ENCODE peak calls at places on chromosomes 1 and 21, in seven cellular contexts. I is mesendoderm; F is IMR-90; D is neural progenitor cell; W is CD4-positive, alpha-beta T cell; O is SJSA1; P is hepatocyte. Y is an unnamed sample. For H3K27me3, the result is how much of the 10 kb centered on the place peaks cover.

GRCh38 chr1:214316597-214316996 is 35.6 kb downstream of the SMYD2 start:
- DNase-seq in D (peak), W (no peak), F (peak), O (no peak), P (no peak), I (peak), Y (no peak)

GRCh38 chr1:48524892-48525467 is 53.0 kb upstream of the SPATA6 start:
- DNase-seq in P (no peak), I (no peak), F (peak), D (no peak), W (no peak), O (no peak), Y (no peak)

GRCh38 chr1:181091322-181092040 is 3.0 kb downstream of the IER5 start:
- DNase-seq in F (no peak), O (no peak), W (no peak), P (no peak), D (no peak), I (no peak), Y (no peak)

GRCh38 chr1:39409055-39409816 is 82.2 kb upstream of the BMP8A start:
- DNase-seq in O (peak), D (peak), W (no peak), I (peak), F (peak), P (peak), Y (peak)

GRCh38 chr1:29743931-29744330 is 507.6 kb downstream of the PTPRU start:
- DNase-seq in W (no peak), P (no peak), I (no peak), O (no peak), F (no peak), D (no peak), Y (no peak)

GRCh38 chr1:234573711-234574299 is 36.2 kb downstream of the IRF2BP2 start:
- DNase-seq in P (no peak), I (peak), W (no peak), O (peak), D (no peak), F (no peak), Y (peak)

GRCh38 chr1:183989078-183989577 is 48.4 kb downstream of the COLGALT2 start:
- DNase-seq in I (peak), P (peak), F (peak), D (no peak), W (no peak), O (peak), Y (peak)

GRCh38 chr1:222105393-222105737 is 363.5 kb upstream of the DUSP10 start:
- DNase-seq in D (no peak), W (no peak), F (no peak), I (peak), P (peak), O (no peak), Y (no peak)

GRCh38 chr1:8351693-8352470 is 34.0 kb downstream of the SLC45A1 start:
- DNase-seq in P (peak), F (no peak), D (peak), O (no peak), I (peak), W (no peak), Y (peak)

GRCh38 chr1:219582310-219582709 is 30.6 kb downstream of the ZC3H11B start:
- DNase-seq in D (no peak), F (peak), O (no peak), W (no peak), P (no peak), I (no peak), Y (peak)

GRCh38 chr21:15224346-15225086 is 159.7 kb upstream of the NRIP1 start:
- DNase-seq in W (no peak), F (peak), P (no peak), O (no peak), D (no peak), I (no peak), Y (peak)

GRCh38 chr1:78497196-78497595 is 6.4 kb downstream of the PTGFR start:
- DNase-seq in I (no peak), F (no peak), O (no peak), P (no peak), W (no peak), D (no peak), Y (no peak)

GRCh38 chr1:59979551-59980070 is 53.0 kb upstream of the CYP2J2 start:
- DNase-seq in W (no peak), D (no peak), F (no peak), I (no peak), P (no peak), O (no peak), Y (no peak)

GRCh38 chr1:229012823-229013222 is 258.1 kb upstream of the RAB4A start:
- DNase-seq in F (peak), O (no peak), W (no peak), I (no peak), D (no peak), P (no peak), Y (no peak)

GRCh38 chr1:219220945-219221344 is 47.3 kb downstream of the LYPLAL1 start:
- DNase-seq in F (peak), P (no peak), W (no peak), D (no peak), I (peak), O (no peak), Y (no peak)

GRCh38 chr1:172976222-172977041 is 74.3 kb downstream of the TNFSF18 start:
- DNase-seq in F (peak), D (no peak), I (no peak), P (peak), W (no peak), O (peak), Y (peak)

GRCh38 chr1:42418516-42418915 is 37.3 kb downstream of the ZMYND12 start:
- DNase-seq in D (peak), F (no peak), P (no peak), W (no peak), I (peak), O (no peak), Y (no peak)
- H3K27me3 ChIP-seq in D (under half), F (under half), P (under half), W (under half), I (under half), O (under half), Y (under half)

DNA sequence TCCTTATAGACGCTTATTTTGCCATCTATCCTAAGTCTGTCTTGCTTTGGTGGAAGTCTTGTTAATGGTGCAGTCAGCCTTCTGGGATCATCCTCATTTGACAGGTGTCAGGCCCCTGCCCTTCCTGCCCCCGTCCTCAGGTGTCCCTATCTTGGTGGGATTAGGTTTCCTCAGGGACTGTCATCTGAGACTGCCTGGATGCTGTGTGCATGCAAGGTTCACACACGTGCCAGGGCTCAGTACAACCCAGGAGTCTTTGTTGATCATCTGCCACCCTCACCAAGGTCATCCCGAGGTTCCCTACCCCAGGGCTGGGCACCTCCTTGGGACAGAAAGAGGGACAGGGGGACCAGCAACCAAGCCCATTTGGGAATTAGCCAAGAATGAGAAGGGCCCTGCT is 18.0 kb downstream of the PADI2 start:
- DNase-seq in D (no peak), O (no peak), I (no peak), F (no peak), W (no peak), P (no peak), Y (no peak)
- H3K27me3 ChIP-seq in D (under half), O (under half), I (under half), F (half or more), W (under half), P (under half), Y (half or more)

DNA sequence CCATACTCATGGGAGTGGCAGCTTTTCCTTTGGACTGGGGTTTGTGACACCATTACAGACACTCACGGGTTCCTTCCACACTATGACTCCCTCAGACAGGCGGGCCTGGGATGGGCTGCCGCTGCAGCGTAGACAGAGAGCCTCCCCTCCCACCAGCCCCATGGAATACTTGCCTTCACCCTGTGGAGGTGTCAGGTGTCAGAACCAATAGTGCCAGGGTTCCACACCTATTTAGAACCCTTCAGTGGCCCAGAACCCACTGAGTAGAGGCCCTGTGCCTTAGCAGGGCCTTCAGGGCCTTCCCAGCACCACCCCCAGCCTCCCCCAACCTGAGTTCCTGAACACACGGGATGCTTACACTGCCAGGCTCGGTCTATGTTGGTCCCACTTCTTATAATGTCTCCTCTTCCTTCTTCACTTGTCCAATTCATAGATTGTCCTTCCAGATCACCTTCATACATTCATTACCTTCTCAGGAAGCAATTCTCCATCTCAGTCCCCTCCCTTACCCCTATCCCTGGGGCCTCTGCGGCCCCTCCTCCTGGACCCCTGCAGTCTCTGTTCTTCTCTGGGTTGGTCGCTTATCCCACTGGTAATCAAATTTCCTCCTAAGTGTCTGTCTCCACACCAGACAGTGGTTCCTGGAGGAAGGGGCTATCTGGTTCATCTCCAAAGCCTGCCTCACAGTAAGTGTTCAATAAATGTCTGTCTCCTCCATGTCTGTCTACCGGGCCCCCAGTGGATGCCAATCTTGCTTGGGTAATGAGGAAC is 1.4 kb upstream of the RHBG start:
- DNase-seq in D (no peak), F (no peak), I (no peak), O (no peak), W (no peak), P (no peak), Y (no peak)
- H3K27me3 ChIP-seq in D (half or more), F (half or more), I (under half), O (under half), W (half or more), P (under half), Y (under half)

GRCh38 chr21:46131721-46132651 is 23.4 kb downstream of the FTCD start:
- DNase-seq in P (no peak), O (no peak), D (no peak), W (no peak), I (no peak), F (no peak), Y (no peak)
- H3K27me3 ChIP-seq in P (under half), O (under half), D (under half), W (under half), I (under half), F (under half), Y (under half)

GRCh38 chr21:41770901-41771624 is 4.2 kb upstream of the RIPK4 start:
- DNase-seq in D (peak), P (no peak), I (no peak), W (no peak), O (no peak), F (no peak), Y (no peak)
- H3K27me3 ChIP-seq in D (half or more), P (under half), I (under half), W (half or more), O (under half), F (half or more), Y (half or more)

GRCh38 chr1:155122308-155122707 is 5.4 kb upstream of the EFNA1 start:
- DNase-seq in P (no peak), F (no peak), I (no peak), W (no peak), D (no peak), O (no peak), Y (no peak)
- H3K27me3 ChIP-seq in P (under half), F (half or more), I (under half), W (under half), D (half or more), O (under half), Y (half or more)

GRCh38 chr1:58356402-58356801 is 190.1 kb downstream of the OMA1 start:
- DNase-seq in O (no peak), F (no peak), D (no peak), W (no peak), I (no peak), P (no peak), Y (no peak)

GRCh38 chr1:58353168-58353567 is 193.4 kb downstream of the OMA1 start:
- DNase-seq in W (no peak), I (no peak), O (no peak), D (no peak), F (no peak), P (no peak), Y (no peak)

GRCh38 chr1:58358311-58358710 is 188.2 kb downstream of the OMA1 start:
- DNase-seq in W (no peak), P (peak), F (peak), I (peak), O (no peak), D (no peak), Y (peak)

DNA sequence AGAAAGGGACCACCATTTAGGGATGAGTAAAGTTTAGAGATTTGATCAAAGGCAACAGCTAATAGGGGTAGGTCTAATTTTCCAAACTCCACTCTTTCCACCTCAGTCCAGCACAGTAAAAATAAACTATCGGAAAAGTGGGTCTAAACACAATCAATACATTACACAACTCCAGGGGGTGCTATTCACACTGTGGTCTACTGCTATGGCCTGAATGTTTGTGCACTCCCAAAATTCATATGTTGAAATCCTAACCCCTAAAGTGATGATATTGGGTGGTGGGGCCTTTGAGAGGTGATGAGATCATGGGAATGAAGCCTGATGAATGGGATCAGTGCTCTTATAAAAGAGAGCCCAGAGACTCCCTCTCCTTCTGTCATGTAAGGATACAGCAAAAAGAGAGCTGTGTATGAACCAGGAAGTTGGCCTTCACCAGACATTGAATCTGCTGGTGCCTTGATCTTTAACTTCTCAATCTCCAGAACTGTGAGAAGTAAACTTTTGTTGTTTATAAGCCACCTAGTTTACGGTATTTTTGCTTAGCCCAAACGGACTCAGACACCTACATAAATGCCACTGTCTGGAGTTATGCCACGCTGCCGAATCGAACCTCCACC is 193.9 kb downstream of the OMA1 start:
- DNase-seq in D (no peak), P (no peak), I (no peak), F (no peak), O (no peak), W (no peak), Y (no peak)
- H3K27me3 ChIP-seq in D (under half), P (under half), I (under half), F (under half), O (under half), W (under half), Y (under half)

GRCh38 chr1:110453829-110454228 is 2.9 kb downstream of the PROK1 start:
- DNase-seq in D (no peak), O (no peak), I (no peak), F (no peak), P (no peak), W (no peak), Y (no peak)

GRCh38 chr1:110457206-110457605 is 6.3 kb downstream of the PROK1 start:
- DNase-seq in P (no peak), I (no peak), F (no peak), W (no peak), D (no peak), O (no peak), Y (no peak)

GRCh38 chr1:110455151-110455550 is 4.2 kb downstream of the PROK1 start:
- DNase-seq in I (peak), P (no peak), F (no peak), O (no peak), D (peak), W (no peak), Y (no peak)

GRCh38 chr1:110452330-110452729 is 1.4 kb downstream of the PROK1 start:
- DNase-seq in P (no peak), I (no peak), D (no peak), O (no peak), F (no peak), W (no peak), Y (no peak)

DNA sequence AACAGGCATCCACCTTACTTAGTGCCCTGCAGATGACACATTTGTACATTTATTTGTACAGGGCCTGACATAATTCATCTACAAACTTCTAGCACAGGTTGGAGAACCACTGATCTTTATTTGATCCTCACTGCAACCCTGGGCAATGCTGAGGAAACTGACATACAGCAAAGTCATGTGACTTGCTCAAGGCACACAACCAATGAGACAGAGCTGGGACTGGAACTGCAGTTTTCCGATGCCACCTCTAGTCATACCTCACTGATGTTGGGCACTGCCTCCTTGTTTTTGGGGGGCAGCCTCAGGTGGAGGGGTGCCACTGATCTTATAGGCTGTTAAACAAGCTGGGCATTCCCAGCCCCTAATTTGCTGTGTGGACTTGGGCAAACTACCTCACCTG is 3.4 kb downstream of the PROK1 start:
- DNase-seq in D (no peak), W (no peak), P (no peak), O (no peak), F (no peak), I (no peak), Y (no peak)
- H3K27me3 ChIP-seq in D (under half), W (under half), P (under half), O (under half), F (half or more), I (under half), Y (under half)

Y was measured in adipocyte.